ENCODE peak calls at places on chromosomes 12 and 14, in seven cellular contexts. N, K, D, A, W, L and T are unnamed samples.

GRCh38 chr12:10366875-10367274 is 23.0 kb downstream of the KLRK1 start:
- DNase-seq in N (no peak), K (no peak), D (no peak), A (no peak), W (no peak), L (no peak), T (no peak)

GRCh38 chr12:100593490-100593889 is 20.0 kb downstream of the GAS2L3 start:
- DNase-seq in N (no peak), K (peak; percentile 46), D (no peak), A (no peak), W (no peak), L (no peak), T (no peak)

GRCh38 chr14:69316449-69317391 is 56.8 kb downstream of the GALNT16 start:
- DNase-seq in N (no peak), K (peak; percentile 7), D (no peak), A (peak; percentile 41), W (no peak), L (no peak), T (no peak)

GRCh38 chr12:131530427-131530826 is 180.5 kb upstream of the SFSWAP start:
- DNase-seq in N (no peak), K (no peak), D (no peak), A (no peak), W (no peak), L (no peak), T (no peak)

GRCh38 chr14:54502602-54503001 is 7.1 kb upstream of the CGRRF1 start:
- DNase-seq in N (no peak), K (no peak), D (no peak), A (no peak), W (no peak), L (no peak), T (no peak)

GRCh38 chr14:31229638-31230229 is 22.1 kb upstream of the HECTD1 start:
- DNase-seq in N (no peak), K (no peak), D (peak; percentile 92), A (no peak), W (peak; percentile 86), L (peak; percentile 100), T (peak; percentile 92)

GRCh38 chr12:100404769-100405407 is 48.0 kb downstream of the SLC17A8 start:
- DNase-seq in N (peak; percentile 15), K (peak; percentile 48), D (peak; percentile 84), A (no peak), W (peak; percentile 34), L (peak; percentile 4), T (peak; percentile 70)

GRCh38 chr14:50139192-50139591 is 22.8 kb upstream of the VCPKMT start:
- DNase-seq in N (no peak), K (no peak), D (no peak), A (no peak), W (no peak), L (no peak), T (no peak)

GRCh38 chr12:87642245-87642644 is 387.0 kb downstream of the C12orf50 start:
- DNase-seq in N (no peak), K (no peak), D (no peak), A (no peak), W (no peak), L (no peak), T (no peak)

GRCh38 chr12:52828156-52829090 is 5.7 kb downstream of the KRT79 start:
- DNase-seq in N (no peak), K (no peak), D (no peak), A (no peak), W (no peak), L (no peak), T (no peak)

GRCh38 chr14:91119556-91120311 is 5.9 kb downstream of the DGLUCY start:
- DNase-seq in N (no peak), K (peak; percentile 41), D (peak; percentile 81), A (no peak), W (peak; percentile 33), L (no peak), T (no peak)

GRCh38 chr14:90642239-90642717 is 174.0 kb downstream of the TTC7B start:
- DNase-seq in N (no peak), K (peak; percentile 81), D (no peak), A (no peak), W (no peak), L (no peak), T (no peak)

GRCh38 chr14:59918824-59919581 is 941 bp upstream of the LRRC9 start:
- DNase-seq in N (no peak), K (peak; percentile 38), D (peak; percentile 16), A (no peak), W (no peak), L (no peak), T (peak; percentile 22)

GRCh38 chr12:113195598-113195997 is 10.1 kb downstream of the RITA1 start:
- DNase-seq in N (no peak), K (no peak), D (no peak), A (no peak), W (no peak), L (no peak), T (no peak)

GRCh38 chr12:121131941-121132341 is 735 bp upstream of the P2RX7 start:
- DNase-seq in N (no peak), K (no peak), D (no peak), A (no peak), W (no peak), L (no peak), T (no peak)

GRCh38 chr14:73170686-73171085 is 34.4 kb downstream of the PSEN1 start:
- DNase-seq in N (no peak), K (no peak), D (no peak), A (no peak), W (no peak), L (no peak), T (no peak)

GRCh38 chr14:23538049-23538718 is 13.4 kb downstream of the ZFHX2 start:
- DNase-seq in N (no peak), K (no peak), D (no peak), A (no peak), W (no peak), L (no peak), T (no peak)
- TF ChIP-seq POLR2AphosphoS5 in N (no peak), K (no peak), D (no peak), A (no peak), W (no peak), L (no peak), T (no peak)

DNA sequence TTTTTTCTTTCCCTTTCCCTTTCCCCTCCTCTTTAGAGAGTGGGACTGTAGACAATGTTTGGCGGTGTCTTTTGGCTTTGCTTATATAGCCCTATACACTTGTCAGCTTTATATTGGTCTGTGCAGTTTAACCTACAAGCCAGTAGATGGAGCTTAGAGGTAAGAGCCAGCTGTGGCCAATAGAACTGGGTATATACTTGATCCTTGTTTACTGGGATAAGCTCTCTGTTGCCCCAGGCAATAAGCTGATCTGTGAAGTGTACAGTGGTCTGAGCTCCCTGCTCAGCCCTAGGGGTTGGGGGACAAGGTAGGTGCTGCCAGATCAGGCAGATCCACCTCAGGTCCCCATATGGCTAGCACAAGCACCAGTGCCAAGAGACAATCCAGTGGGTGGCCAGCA is 434.1 kb downstream of the NOVA1 start:
- DNase-seq in N (no peak), K (peak; percentile 33), D (no peak), A (no peak), W (no peak), L (no peak), T (no peak)
- TF ChIP-seq POLR2AphosphoS5 in N (no peak), K (no peak), D (no peak), A (no peak), W (no peak), L (no peak), T (no peak)

DNA sequence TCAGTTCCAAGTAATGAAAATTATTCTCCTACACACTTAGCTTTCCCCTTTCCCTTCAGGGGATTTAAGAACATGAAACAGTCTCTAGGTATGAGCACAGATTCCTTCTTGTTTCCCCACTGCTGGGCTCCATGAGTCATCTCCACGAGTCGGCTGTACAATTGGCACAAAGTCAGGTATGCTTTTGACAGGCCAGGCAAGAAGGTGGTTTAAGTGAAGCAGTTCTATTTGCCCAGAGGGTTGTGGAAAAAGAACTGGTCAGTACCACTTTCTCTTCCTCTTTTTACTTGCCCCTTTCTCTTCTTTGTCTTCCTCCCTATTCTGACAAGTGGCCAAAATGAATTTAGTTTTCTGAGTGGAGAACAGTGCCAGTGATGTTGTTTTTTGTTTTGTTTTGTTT is 16.3 kb downstream of the DYNC1H1 start:
- DNase-seq in N (no peak), K (peak; percentile 90), D (peak; percentile 73), A (no peak), W (peak; percentile 73), L (no peak), T (peak; percentile 83)
- TF ChIP-seq POLR2AphosphoS5 in N (no peak), K (no peak), D (peak; percentile 28), A (no peak), W (peak; percentile 86), L (no peak), T (no peak)

GRCh38 chr12:47377414-47378221 is 297.9 kb upstream of the AMIGO2 start:
- DNase-seq in N (no peak), K (peak; percentile 97), D (no peak), A (peak; percentile 82), W (peak; percentile 72), L (no peak), T (peak; percentile 54)
- TF ChIP-seq POLR2AphosphoS5 in N (no peak), K (peak; percentile 28), D (no peak), A (peak; percentile 82), W (peak; percentile 56), L (no peak), T (peak; percentile 51)

GRCh38 chr12:80183939-80184338 is 84.6 kb downstream of the OTOGL start:
- DNase-seq in N (no peak), K (no peak), D (no peak), A (no peak), W (no peak), L (no peak), T (no peak)
- TF ChIP-seq POLR2AphosphoS5 in N (no peak), K (no peak), D (no peak), A (no peak), W (no peak), L (no peak), T (no peak)

DNA sequence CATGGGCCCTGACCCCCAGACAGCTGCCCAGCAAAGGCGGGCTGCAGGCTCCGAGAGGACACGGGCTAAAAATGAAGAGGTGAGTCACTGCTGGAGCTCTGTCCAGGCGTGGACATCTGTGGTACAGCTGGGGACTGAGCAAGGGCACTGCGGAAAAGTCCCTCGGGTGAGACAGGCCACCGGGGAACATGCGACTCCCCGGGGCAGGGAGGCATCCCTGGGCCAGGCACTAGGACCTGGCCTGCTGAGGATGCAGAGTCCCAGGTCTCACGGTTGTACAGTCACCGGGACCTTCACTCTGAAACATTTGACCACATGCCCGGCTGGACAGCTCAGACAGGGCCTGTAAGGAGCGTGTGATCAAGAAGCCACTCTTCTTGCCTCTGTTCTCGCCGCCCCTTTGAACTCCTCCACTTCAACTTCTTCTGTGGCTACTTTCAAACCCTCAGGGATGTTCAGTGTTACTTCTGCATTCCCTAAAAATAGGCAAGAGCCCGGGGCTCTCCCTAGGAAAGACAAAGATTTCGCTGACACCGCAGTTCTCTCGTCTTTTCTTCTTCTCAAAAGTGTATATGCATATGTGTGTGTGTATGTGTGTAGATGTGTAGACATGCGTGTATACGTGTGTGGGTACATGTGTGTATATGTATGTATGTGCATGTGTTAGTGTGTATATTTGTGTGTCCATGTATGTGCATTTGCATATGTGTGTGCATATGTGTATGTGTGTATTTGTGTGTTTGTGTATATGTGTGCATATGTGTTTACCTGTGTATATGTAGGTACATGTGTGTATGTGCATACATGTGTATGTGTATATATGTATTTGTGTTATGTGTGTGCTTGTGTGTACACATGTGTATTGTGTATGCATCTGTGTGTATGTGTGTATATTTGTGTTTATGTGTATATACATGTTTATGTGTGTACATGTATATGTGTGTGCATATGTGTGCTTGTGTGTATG is 5.0 kb upstream of the RFLNA start:
- DNase-seq in N (no peak), K (no peak), D (no peak), A (no peak), W (no peak), L (no peak), T (no peak)
- TF ChIP-seq POLR2AphosphoS5 in N (no peak), K (no peak), D (no peak), A (no peak), W (no peak), L (no peak), T (no peak)

GRCh38 chr12:28568083-28568482 is 377.8 kb downstream of the CCDC91 start:
- DNase-seq in N (no peak), K (no peak), D (no peak), A (no peak), W (peak; percentile 27), L (no peak), T (no peak)
- TF ChIP-seq POLR2AphosphoS5 in N (no peak), K (no peak), D (no peak), A (no peak), W (peak; percentile 72), L (no peak), T (no peak)